ENCODE peak calls at places on chromosome 5, in four cellular contexts. One of them, this sample, is unnamed.

GRCh38 chr5:60184599-60184998 is 291.1 kb upstream of the PDE4D start:
- DNase-seq in GM12878: no peak
- DNase-seq in WTC11: no peak
- DNase-seq in HepG2: no peak
- DNase-seq in this sample: no peak

GRCh38 chr5:14407746-14408175 is 173.8 kb upstream of the OTULINL start:
- DNase-seq in HepG2: no peak
- DNase-seq in GM12878: no peak
- DNase-seq in WTC11: no peak
- DNase-seq in this sample: no peak

GRCh38 chr5:179729727-179730126 is 2.9 kb upstream of the MAML1 start:
- DNase-seq in WTC11: no peak
- DNase-seq in GM12878: no peak
- DNase-seq in HepG2: no peak
- DNase-seq in this sample: no peak

GRCh38 chr5:134092875-134093274 is 21.6 kb upstream of the TCF7 start:
- DNase-seq in WTC11: no peak
- DNase-seq in HepG2: no peak
- DNase-seq in GM12878: no peak
- DNase-seq in this sample: no peak

GRCh38 chr5:40716000-40716399 is 36.3 kb downstream of the PTGER4 start:
- DNase-seq in WTC11: no peak
- DNase-seq in HepG2: no peak
- DNase-seq in GM12878: no peak
- DNase-seq in this sample: no peak

GRCh38 chr5:174065528-174066189 is 20.2 kb downstream of the NSG2 start:
- DNase-seq in GM12878: no peak
- DNase-seq in HepG2: peak
- DNase-seq in WTC11: no peak
- DNase-seq in this sample: no peak

GRCh38 chr5:64165500-64166200 is at the start of gene RNF180:
- DNase-seq in HepG2: no peak
- DNase-seq in WTC11: peak
- DNase-seq in GM12878: no peak
- DNase-seq in this sample: no peak

GRCh38 chr5:160083012-160083436 is 36.2 kb downstream of the PWWP2A start:
- DNase-seq in HepG2: no peak
- DNase-seq in GM12878: no peak
- DNase-seq in WTC11: no peak
- DNase-seq in this sample: no peak

GRCh38 chr5:93192107-93192506 is 388.9 kb downstream of the NR2F1-AS1 start:
- DNase-seq in WTC11: no peak
- DNase-seq in HepG2: peak
- DNase-seq in GM12878: no peak
- DNase-seq in this sample: no peak

GRCh38 chr5:566636-567309 is 42.5 kb upstream of the SLC9A3 start:
- DNase-seq in GM12878: no peak
- DNase-seq in HepG2: no peak
- DNase-seq in WTC11: no peak
- DNase-seq in this sample: peak

GRCh38 chr5:136210259-136210658 is 17.3 kb upstream of the SMIM32 start:
- DNase-seq in WTC11: no peak
- DNase-seq in GM12878: no peak
- DNase-seq in HepG2: no peak
- DNase-seq in this sample: no peak

GRCh38 chr5:136207631-136208030 is 14.7 kb upstream of the SMIM32 start:
- DNase-seq in HepG2: no peak
- DNase-seq in WTC11: no peak
- DNase-seq in GM12878: no peak
- DNase-seq in this sample: no peak

GRCh38 chr5:136209346-136209910 is 16.5 kb upstream of the SMIM32 start:
- DNase-seq in HepG2: no peak
- DNase-seq in WTC11: no peak
- DNase-seq in GM12878: no peak
- DNase-seq in this sample: no peak

GRCh38 chr5:136211282-136211681 is 18.3 kb upstream of the SMIM32 start:
- DNase-seq in GM12878: no peak
- DNase-seq in WTC11: no peak
- DNase-seq in HepG2: no peak
- DNase-seq in this sample: no peak

DNA sequence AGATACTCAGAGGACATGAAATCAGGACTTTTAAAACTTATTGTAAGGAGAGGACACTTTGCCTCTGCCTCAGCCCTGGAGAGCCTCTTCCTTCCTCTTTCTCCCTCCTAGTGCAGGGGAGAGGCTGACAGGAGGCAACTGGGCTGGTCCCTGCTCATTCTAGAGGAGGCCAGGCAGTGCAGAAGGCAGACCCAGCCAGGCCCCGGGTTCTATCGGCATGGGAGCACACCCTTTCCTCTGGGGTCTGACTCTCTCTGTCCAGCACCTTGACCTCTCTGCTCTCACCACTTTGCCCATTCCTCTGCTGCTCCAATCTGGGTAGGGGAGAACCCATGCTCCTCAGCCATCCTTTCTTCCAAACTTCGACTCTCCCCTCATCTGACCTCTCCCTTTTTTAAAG is 16.0 kb upstream of the SMIM32 start:
- DNase-seq in WTC11: no peak
- DNase-seq in HepG2: no peak
- DNase-seq in GM12878: no peak
- DNase-seq in this sample: no peak
- TF ChIP-seq CREM in WTC11: no peak
- TF ChIP-seq CREM in HepG2: no peak
- TF ChIP-seq CREM in GM12878: no peak
- TF ChIP-seq CREM in this sample: no peak

DNA sequence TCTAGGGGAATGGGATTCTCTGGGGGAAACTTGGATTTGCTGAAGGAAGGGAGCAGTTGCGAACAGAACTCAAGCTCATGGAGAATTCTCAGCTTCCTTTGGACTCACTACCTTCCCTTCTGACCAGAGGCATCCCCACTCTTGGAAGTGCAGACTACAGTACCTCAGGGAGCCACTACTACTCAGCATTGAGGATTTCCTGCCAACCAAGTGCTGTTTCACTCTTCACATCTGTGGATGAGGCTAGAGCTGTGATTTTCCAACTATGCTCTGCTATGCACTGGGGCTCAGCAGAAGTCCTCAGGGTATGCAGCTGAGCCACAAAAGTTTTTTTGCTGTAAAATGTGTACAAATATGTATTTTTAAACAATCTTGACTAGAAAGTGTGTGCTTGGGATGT is 43.8 kb downstream of the MACROH2A1 start:
- DNase-seq in GM12878: no peak
- DNase-seq in HepG2: no peak
- DNase-seq in WTC11: no peak
- DNase-seq in this sample: no peak
- TF ChIP-seq CREM in GM12878: no peak
- TF ChIP-seq CREM in HepG2: no peak
- TF ChIP-seq CREM in WTC11: no peak
- TF ChIP-seq CREM in this sample: no peak

DNA sequence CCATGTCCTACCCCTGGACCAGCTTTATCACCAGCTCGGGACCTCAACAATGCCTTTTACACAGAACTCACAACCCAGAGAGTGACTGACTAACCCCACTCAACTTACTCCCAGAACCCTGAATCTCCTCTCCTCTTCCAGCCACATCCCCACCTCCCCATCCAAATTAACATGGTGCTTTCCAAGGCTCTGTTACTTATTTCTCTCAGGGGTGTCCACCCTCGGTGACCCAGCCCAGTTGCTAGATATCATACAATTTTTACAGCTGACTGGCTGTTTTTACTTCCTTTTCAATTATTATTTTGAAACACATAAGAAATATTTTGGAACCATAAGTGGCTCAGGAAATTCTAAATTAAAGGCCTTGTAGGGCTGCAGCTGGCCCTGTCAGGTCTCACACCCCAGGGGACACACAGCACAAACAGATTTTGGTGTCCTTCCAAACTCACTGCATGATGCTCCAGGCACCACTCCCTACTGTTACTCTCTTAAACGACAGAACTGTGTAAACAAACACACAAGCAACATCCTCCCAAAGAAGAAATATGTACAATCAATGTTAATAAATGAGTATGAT is 180.6 kb downstream of the ADAMTS12 start:
- DNase-seq in GM12878: no peak
- DNase-seq in WTC11: no peak
- DNase-seq in HepG2: no peak
- DNase-seq in this sample: no peak
- TF ChIP-seq CREM in GM12878: no peak
- TF ChIP-seq CREM in WTC11: no peak
- TF ChIP-seq CREM in HepG2: no peak
- TF ChIP-seq CREM in this sample: no peak

GRCh38 chr5:78419396-78419795 is 59.0 kb downstream of the SCAMP1 start:
- DNase-seq in WTC11: no peak
- DNase-seq in GM12878: peak
- DNase-seq in HepG2: no peak
- DNase-seq in this sample: no peak
- TF ChIP-seq CREM in WTC11: no peak
- TF ChIP-seq CREM in GM12878: no peak
- TF ChIP-seq CREM in HepG2: no peak
- TF ChIP-seq CREM in this sample: no peak